ENCODE peak calls at places on chromosomes 4 and X, in eight cellular contexts. N is HepG2, V is cardiac fibroblast, M is thoracic aorta, A is astrocyte of the spinal cord, H is ovary, J is AG09309, Z is AG10803. B is an unnamed sample.

GRCh38 chr4:26372525-26373172 is 51.8 kb downstream of the RBPJ start:
- DNase-seq in V (peak; percentile 80), N (peak; percentile 90), H (no peak), J (no peak), A (peak; percentile 84), Z (peak; percentile 54), M (no peak), B (peak; percentile 85)

GRCh38 chrX:71053217-71053621 is 14.9 kb downstream of the SNX12 start:
- DNase-seq in H (no peak), N (no peak), A (peak; percentile 19), J (no peak), V (peak; percentile 69), Z (no peak), M (no peak), B (no peak)

GRCh38 chr4:7041851-7042696 is 1.1 kb upstream of the TADA2B start:
- DNase-seq in V (no peak), N (no peak), A (no peak), Z (no peak), M (no peak), H (peak; percentile 44), J (no peak), B (no peak)

GRCh38 chr4:118888666-118889312 is at the start of gene SYNPO2:
- DNase-seq in H (peak; percentile 92), M (peak; percentile 64), Z (peak; percentile 81), N (no peak), A (peak; percentile 90), V (peak; percentile 94), J (peak; percentile 31), B (no peak)

GRCh38 chr4:5370286-5370685 is 319.0 kb downstream of the STK32B start:
- DNase-seq in Z (peak; percentile 59), H (no peak), N (no peak), V (no peak), M (no peak), J (no peak), A (peak; percentile 8), B (no peak)

GRCh38 chr4:81052119-81053068 is 21.9 kb downstream of the BMP3 start:
- DNase-seq in V (peak; percentile 66), H (peak; percentile 54), J (no peak), N (peak; percentile 51), A (peak; percentile 72), M (no peak), Z (peak; percentile 50), B (no peak)

GRCh38 chr4:1209821-1210220 is 37.4 kb upstream of the SPON2 start:
- DNase-seq in H (peak; percentile 93), V (peak; percentile 94), A (peak; percentile 66), J (no peak), M (no peak), Z (peak; percentile 64), N (no peak), B (no peak)

GRCh38 chr4:175874290-175874689 is 62.2 kb upstream of the GPM6A start:
- DNase-seq in J (no peak), M (no peak), Z (no peak), H (no peak), V (no peak), A (no peak), N (no peak), B (peak; percentile 19)

GRCh38 chr4:159390648-159391047 is 287.8 kb downstream of the RAPGEF2 start:
- DNase-seq in N (peak; percentile 48), V (peak; percentile 92), H (no peak), Z (peak; percentile 88), A (peak; percentile 98), M (peak; percentile 25), J (peak; percentile 89), B (no peak)

GRCh38 chrX:115067812-115068211 is 50.4 kb upstream of the IL13RA2 start:
- DNase-seq in Z (peak; percentile 15), H (no peak), J (no peak), A (peak; percentile 33), M (no peak), V (peak; percentile 59), N (no peak), B (no peak)

GRCh38 chrX:149825424-149825823 is 43.7 kb downstream of the MAGEA9 start:
- DNase-seq in J (no peak), A (no peak), V (peak; percentile 17), M (no peak), Z (no peak), N (peak; percentile 2), H (no peak), B (no peak)

GRCh38 chr4:7632971-7633370 is 198.2 kb upstream of the PSAPL1 start:
- DNase-seq in N (no peak), J (no peak), V (no peak), M (no peak), A (no peak), H (no peak), Z (no peak), B (no peak)

GRCh38 chr4:2604614-2605013 is 68.2 kb downstream of the FAM193A start:
- DNase-seq in N (no peak), A (no peak), Z (no peak), V (no peak), J (no peak), M (no peak), H (no peak), B (no peak)

GRCh38 chrX:56563231-56564116 is at the start of gene UBQLN2:
- DNase-seq in A (peak; percentile 81), V (peak; percentile 88), H (peak; percentile 77), J (peak; percentile 44), M (peak; percentile 16), N (peak; percentile 30), Z (peak; percentile 77), B (peak; percentile 14)

GRCh38 chr4:17492058-17492741 is 19.7 kb downstream of the QDPR start:
- DNase-seq in V (no peak), N (no peak), J (no peak), M (no peak), H (no peak), A (no peak), Z (peak; percentile 6), B (no peak)

GRCh38 chrX:66728818-66729271 is 90.0 kb upstream of the EDA2R start:
- DNase-seq in J (peak; percentile 20), V (peak; percentile 61), M (peak; percentile 1), N (peak; percentile 6), Z (peak; percentile 71), A (peak; percentile 68), H (peak; percentile 14), B (no peak)

DNA sequence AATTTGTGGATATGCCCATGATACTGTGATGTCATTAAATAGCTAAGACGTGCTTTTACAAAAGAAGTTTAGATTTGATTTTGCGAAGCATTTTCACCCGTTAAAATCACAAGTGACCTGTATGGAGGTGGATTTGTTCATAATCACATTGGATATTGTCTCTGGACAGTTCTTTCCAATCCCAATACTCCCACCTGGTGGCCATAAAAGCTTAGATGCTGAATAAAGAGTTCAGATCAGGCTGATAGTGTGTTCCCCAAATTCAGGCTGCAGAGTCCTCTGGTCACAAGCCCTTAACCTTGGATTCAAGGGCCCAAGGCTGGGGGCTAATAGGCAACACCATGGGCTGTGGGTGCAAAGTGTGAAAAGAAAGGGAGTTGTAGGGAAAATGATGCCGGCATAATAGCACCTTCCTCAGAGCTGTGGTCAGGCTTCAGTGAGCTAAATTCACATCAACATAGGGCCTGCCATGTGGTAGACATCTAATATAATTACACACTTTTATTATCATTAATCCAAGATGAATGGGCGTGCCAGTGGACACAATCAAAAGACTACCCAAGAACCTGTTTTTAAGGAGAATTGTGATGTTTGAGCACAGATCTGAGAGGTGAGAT is 28.1 kb downstream of the SMIM43 start:
- DNase-seq in H (peak; percentile 18), V (peak; percentile 69), A (peak; percentile 69), J (no peak), N (peak; percentile 61), Z (peak; percentile 63), M (no peak), B (no peak)
- TF ChIP-seq CTCF in H (peak; percentile 30), V (peak; percentile 58), A (peak; percentile 65), J (peak; percentile 58), N (peak; percentile 78), Z (peak; percentile 83), M (peak; percentile 66), B (peak; percentile 66)

DNA sequence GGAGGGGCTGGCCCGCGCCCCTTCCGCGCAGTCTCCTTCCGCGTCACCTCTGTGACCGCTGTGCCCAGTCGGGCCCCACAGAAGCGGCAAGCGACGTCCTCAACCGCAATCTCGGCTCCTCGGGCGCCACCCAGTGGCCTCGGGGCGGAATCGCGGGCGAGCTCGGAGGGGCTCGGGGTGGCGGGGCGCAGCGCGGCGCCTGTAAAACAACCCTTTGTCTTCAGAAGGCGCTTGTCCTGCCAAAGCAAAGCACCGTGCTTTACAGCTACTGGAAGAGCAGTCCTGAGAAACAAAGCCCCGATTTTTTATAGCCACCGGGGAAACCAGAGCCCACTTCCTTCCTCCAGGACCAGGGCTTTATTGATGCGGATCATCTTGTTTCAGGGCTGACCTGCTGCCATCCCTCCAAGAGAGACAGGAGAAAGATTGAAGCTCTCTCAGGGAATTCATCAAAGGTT is 37.3 kb upstream of the CDKN2AIP start:
- DNase-seq in Z (peak; percentile 61), V (peak; percentile 80), M (peak; percentile 33), J (no peak), N (peak; percentile 60), A (peak; percentile 82), H (peak; percentile 75), B (no peak)
- H3K4me3 ChIP-seq in Z (peak overlapping the region; percentile 71), V (peak overlapping the region; percentile 53), M (peak overlapping the region; percentile 73), J (peak overlapping the region; percentile 40), N (peak overlapping the region; percentile 63), A (peak overlapping the region; percentile 42), H (peak overlapping the region; percentile 44), B (peak overlapping the region; percentile 51)

DNA sequence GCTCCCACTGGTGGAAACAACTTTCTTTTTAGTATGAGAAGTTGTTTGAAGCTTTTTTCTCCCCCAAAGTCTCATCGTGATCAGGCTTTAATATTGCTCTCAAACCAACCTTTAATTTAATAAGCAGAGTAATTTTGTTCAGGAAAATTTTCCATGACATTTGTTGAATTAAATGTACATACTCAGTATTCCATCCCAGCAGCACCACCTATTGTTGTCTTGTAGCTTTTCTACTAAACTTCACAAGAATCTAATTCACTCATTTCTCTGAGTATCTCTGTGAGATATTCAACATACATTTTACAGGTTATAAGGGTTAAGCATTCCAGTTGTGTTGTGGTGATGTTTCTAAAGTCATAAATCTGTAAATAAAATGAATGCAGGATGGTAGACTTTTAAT is 218.3 kb upstream of the HAND2 start:
- DNase-seq in Z (peak; percentile 14), H (no peak), V (peak; percentile 59), N (no peak), J (no peak), A (no peak), M (no peak), B (no peak)
- TF ChIP-seq CTCF in Z (no peak), H (no peak), V (peak; percentile 6), N (no peak), J (peak; percentile 27), A (no peak), M (peak; percentile 31), B (peak; percentile 25)

GRCh38 chrX:49199315-49199595 is 738 bp downstream of the SYP start:
- DNase-seq in N (no peak), A (no peak), H (no peak), M (no peak), J (no peak), Z (no peak), V (no peak), B (no peak)

GRCh38 chrX:49202022-49202421 is 2.0 kb upstream of the SYP start:
- DNase-seq in V (no peak), A (no peak), J (no peak), Z (no peak), M (no peak), N (no peak), H (no peak), B (peak; percentile 44)

GRCh38 chrX:49199906-49200771 is at the start of gene SYP:
- DNase-seq in M (peak; percentile 57), A (peak; percentile 84), J (peak; percentile 44), Z (peak; percentile 82), V (peak; percentile 91), N (peak; percentile 73), H (peak; percentile 86), B (peak; percentile 53)

GRCh38 chrX:49197543-49198087 is 2.4 kb downstream of the SYP start:
- DNase-seq in J (no peak), A (no peak), M (no peak), V (no peak), H (no peak), N (no peak), Z (no peak), B (no peak)

GRCh38 chrX:49198540-49199314 is 1.3 kb downstream of the SYP start:
- DNase-seq in H (no peak), A (no peak), Z (no peak), J (no peak), N (no peak), M (no peak), V (no peak), B (no peak)
- H3K4me3 ChIP-seq in H (no peak overlapping the region), A (no peak overlapping the region), Z (no peak overlapping the region), J (no peak overlapping the region), N (peak overlapping the region; percentile 37), M (no peak overlapping the region), V (no peak overlapping the region), B (no peak overlapping the region)